ENCODE peak calls at places on chromosomes 7 and 10, in nine cellular contexts. C is IMR-90, E is fibroblast of lung, I is GM23248, J is colonic mucosa, O is breast epithelium, H is BE2C, Q is right cardiac atrium, U is lower lobe of right lung. A is an unnamed sample.

GRCh38 chr10:33129181-33129928 is 171.3 kb upstream of the ITGB1 start:
- DNase-seq in C (peak; percentile 95), H (no peak), J (no peak), E (peak; percentile 97), O (no peak), U (no peak), Q (peak; percentile 59), I (peak; percentile 98), A (peak; percentile 89)

GRCh38 chr10:72239409-72239808 is 23.3 kb upstream of the ASCC1 start:
- DNase-seq in U (no peak), E (no peak), I (no peak), O (no peak), H (no peak), J (no peak), Q (no peak), C (no peak), A (no peak)

GRCh38 chr7:80552304-80552703 is 40.4 kb upstream of the GNAT3 start:
- DNase-seq in J (no peak), C (peak; percentile 64), O (no peak), I (peak; percentile 65), E (peak; percentile 57), Q (no peak), U (no peak), H (no peak), A (no peak)

GRCh38 chr10:69490876-69491275 is 39.6 kb downstream of the TSPAN15 start:
- DNase-seq in H (no peak), E (no peak), I (no peak), Q (no peak), C (no peak), J (no peak), O (no peak), U (no peak), A (no peak)

GRCh38 chr10:49139000-49139865 is 5.4 kb upstream of the FAM170B start:
- DNase-seq in O (no peak), C (peak; percentile 90), E (peak; percentile 57), J (no peak), Q (no peak), H (no peak), I (peak; percentile 89), U (no peak), A (peak; percentile 74)

GRCh38 chr7:118844748-118845147 is 620.2 kb downstream of the ANKRD7 start:
- DNase-seq in J (no peak), O (no peak), E (no peak), Q (no peak), H (no peak), I (no peak), C (no peak), U (no peak), A (no peak)

GRCh38 chr7:116633131-116633988 is 38.6 kb upstream of the MET start:
- DNase-seq in H (no peak), O (peak; percentile 54), Q (no peak), U (no peak), E (peak; percentile 21), J (no peak), I (peak; percentile 67), C (no peak), A (no peak)

GRCh38 chr7:150871601-150872000 is 19.3 kb downstream of the AOC1 start:
- DNase-seq in U (no peak), E (no peak), J (no peak), O (no peak), C (no peak), H (no peak), I (no peak), Q (no peak), A (no peak)

GRCh38 chr7:36236073-36236472 is 83.0 kb downstream of the EEPD1 start:
- DNase-seq in O (no peak), E (no peak), I (no peak), H (no peak), Q (no peak), U (no peak), C (no peak), J (no peak), A (no peak)

GRCh38 chr7:81256991-81257390 is 338.1 kb upstream of the SEMA3C start:
- DNase-seq in J (no peak), E (peak; percentile 44), I (no peak), U (no peak), Q (peak; percentile 37), O (no peak), C (peak; percentile 23), H (peak; percentile 44), A (no peak)

GRCh38 chr7:142153400-142153799 is 41.9 kb downstream of the MGAM2 start:
- DNase-seq in C (no peak), O (no peak), H (no peak), J (no peak), U (no peak), E (no peak), Q (no peak), I (peak; percentile 38), A (peak; percentile 17)

GRCh38 chr10:63630928-63631685 is 109.9 kb downstream of the REEP3 start:
- DNase-seq in E (peak; percentile 97), J (no peak), O (no peak), I (peak; percentile 93), Q (no peak), H (no peak), C (peak; percentile 90), U (no peak), A (peak; percentile 87)

GRCh38 chr7:22730921-22731654 is 4.1 kb downstream of the IL6 start:
- DNase-seq in E (peak; percentile 77), J (no peak), U (no peak), Q (no peak), I (peak; percentile 88), O (no peak), H (no peak), C (peak; percentile 76), A (peak; percentile 69)

GRCh38 chr10:44787480-44788075 is 123.6 kb upstream of the TMEM72 start:
- DNase-seq in U (no peak), Q (no peak), I (no peak), H (no peak), C (no peak), J (no peak), O (no peak), E (no peak), A (no peak)

GRCh38 chr7:129089521-129090212 is 34.8 kb upstream of the TNPO3 start:
- DNase-seq in H (no peak), I (peak; percentile 15), J (no peak), O (no peak), E (no peak), Q (no peak), U (no peak), C (no peak), A (peak; percentile 27)

GRCh38 chr10:89327803-89328441 is at the start of gene IFIT3:
- DNase-seq in J (peak; percentile 58), C (peak; percentile 96), U (peak; percentile 53), H (peak; percentile 11), E (peak; percentile 96), O (peak; percentile 36), Q (peak; percentile 70), I (peak; percentile 92), A (peak; percentile 91)

GRCh38 chr10:94299417-94299816 is 63.3 kb downstream of the NOC3L start:
- DNase-seq in H (no peak), O (no peak), J (no peak), E (peak; percentile 77), U (no peak), I (peak; percentile 13), C (peak; percentile 48), Q (no peak), A (peak; percentile 70)

GRCh38 chr7:100585511-100586265 is at the start of gene LRCH4:
- DNase-seq in Q (no peak), I (peak; percentile 55), E (peak; percentile 44), H (peak; percentile 59), C (no peak), J (peak; percentile 82), U (peak; percentile 70), O (peak; percentile 53), A (peak; percentile 7)

GRCh38 chr7:11540271-11540761 is 291.7 kb downstream of the THSD7A start:
- DNase-seq in I (peak; percentile 71), H (peak; percentile 76), O (no peak), Q (no peak), J (no peak), E (peak; percentile 23), C (no peak), U (no peak), A (no peak)

DNA sequence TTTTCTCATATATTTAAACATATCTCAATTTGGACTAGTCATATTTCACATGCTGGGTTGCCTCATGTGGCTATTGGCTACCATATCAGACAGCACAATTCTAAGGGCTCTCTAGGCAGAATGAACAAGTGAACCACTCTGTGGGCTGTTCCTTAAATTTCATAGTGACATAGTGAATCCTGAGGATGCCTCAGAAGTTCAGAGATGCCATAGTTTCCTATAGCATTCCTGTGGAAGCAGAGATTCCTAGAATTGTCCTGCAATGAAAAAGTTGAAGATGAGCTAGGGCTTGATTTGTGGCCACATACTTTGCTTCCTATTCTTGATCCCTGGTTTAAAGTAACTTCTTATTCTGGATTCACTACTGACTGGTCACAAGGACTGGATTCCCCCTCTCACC is 35.6 kb downstream of the MKX start:
- DNase-seq in U (no peak), O (no peak), H (no peak), C (no peak), I (peak; percentile 46), J (no peak), E (no peak), Q (no peak), A (no peak)
- H3K27me3 ChIP-seq in U (no peaks in the 10 kb centered on the region), O (peaks cover 6% of the 10 kb centered on the region), H (no peaks in the 10 kb centered on the region), C (no peaks in the 10 kb centered on the region), I (no peaks in the 10 kb centered on the region), J (no peaks in the 10 kb centered on the region), E (no peaks in the 10 kb centered on the region), Q (no peaks in the 10 kb centered on the region), A (no peaks in the 10 kb centered on the region)

DNA sequence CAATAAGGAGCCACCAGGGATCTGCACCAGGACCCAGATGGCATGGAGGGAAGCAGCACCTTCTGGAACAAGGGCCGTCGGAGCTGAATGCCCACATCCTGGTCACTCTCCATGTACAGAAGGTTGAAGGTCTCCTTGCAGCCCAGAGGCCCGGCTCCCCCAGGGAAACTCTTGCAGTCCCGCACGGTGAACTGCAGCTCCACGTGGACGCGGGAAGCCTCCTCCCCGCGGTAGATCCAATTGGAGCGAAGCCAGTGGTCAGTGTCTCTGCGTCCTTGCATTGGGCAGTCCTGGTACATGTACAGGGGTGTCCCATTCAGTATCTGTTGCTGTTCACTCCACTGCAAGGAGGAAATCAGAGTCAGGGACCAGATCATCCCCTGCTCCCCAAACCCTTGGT is 7.4 kb downstream of the EPHA1 start:
- DNase-seq in J (no peak), O (no peak), C (no peak), Q (no peak), U (no peak), E (no peak), H (no peak), I (no peak), A (no peak)
- H3K27me3 ChIP-seq in J (no peaks in the 10 kb centered on the region), O (no peaks in the 10 kb centered on the region), C (peaks cover 10% of the 10 kb centered on the region), Q (no peaks in the 10 kb centered on the region), U (no peaks in the 10 kb centered on the region), E (peaks cover 3% of the 10 kb centered on the region), H (peaks cover 27% of the 10 kb centered on the region), I (no peaks in the 10 kb centered on the region), A (no peaks in the 10 kb centered on the region)

DNA sequence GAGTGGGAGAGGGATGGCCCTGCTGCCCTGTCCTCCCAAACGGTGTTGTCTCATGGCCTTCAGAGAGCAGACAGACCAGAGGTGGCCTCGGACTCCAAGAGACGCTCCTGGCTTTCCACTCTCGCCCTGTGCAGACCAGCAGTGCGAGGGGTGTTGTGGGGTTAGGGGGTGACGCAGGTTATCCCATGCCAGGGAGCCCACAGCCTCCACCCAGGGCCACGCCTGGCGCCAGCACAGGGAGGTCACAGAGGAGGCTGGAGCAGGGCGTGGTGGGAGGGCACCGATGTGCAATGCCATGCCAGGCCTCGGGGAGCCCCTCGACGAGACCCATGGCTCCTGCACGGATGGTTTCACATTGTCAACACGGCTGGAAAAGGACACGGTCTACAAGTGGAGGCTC is 52.1 kb downstream of the INPP5A start:
- DNase-seq in E (no peak), O (no peak), J (no peak), U (no peak), I (no peak), Q (no peak), C (no peak), H (no peak), A (no peak)
- H3K27me3 ChIP-seq in E (peaks cover 2% of the 10 kb centered on the region), O (no peaks in the 10 kb centered on the region), J (no peaks in the 10 kb centered on the region), U (no peaks in the 10 kb centered on the region), I (no peaks in the 10 kb centered on the region), Q (no peaks in the 10 kb centered on the region), C (peaks cover 4% of the 10 kb centered on the region), H (no peaks in the 10 kb centered on the region), A (no peaks in the 10 kb centered on the region)

GRCh38 chr7:521221-522070 is 1.8 kb upstream of the PDGFA start:
- DNase-seq in C (peak; percentile 16), U (peak; percentile 78), E (no peak), J (no peak), H (no peak), Q (peak; percentile 83), O (no peak), I (peak; percentile 67), A (peak; percentile 48)
- H3K27me3 ChIP-seq in C (peaks cover 40% of the 10 kb centered on the region), U (peaks cover 36% of the 10 kb centered on the region), E (peaks cover 34% of the 10 kb centered on the region), J (peaks cover 29% of the 10 kb centered on the region), H (peaks cover 83% of the 10 kb centered on the region), Q (no peaks in the 10 kb centered on the region), O (peaks cover 32% of the 10 kb centered on the region), I (peaks cover 33% of the 10 kb centered on the region), A (peaks cover 6% of the 10 kb centered on the region)